ENCODE peak calls at places on chromosomes 12 and 14, in six cellular contexts. One of them, this sample, is unnamed.

GRCh38 chr12:112801055-112801454 is 9.5 kb downstream of the RPH3A start:
- DNase-seq in hippocampal formation: no peak
- DNase-seq in stimulated activated CD4-positive, alpha-beta T cell treated with anti-CD3 and anti-CD28 coated beads, Interleukin-2, amount 100 ng/mL, for 48 hours: no peak
- DNase-seq in AG08395: no peak
- DNase-seq in fibroblast of pulmonary artery: no peak
- DNase-seq in MCF 10A: no peak
- DNase-seq in this sample: no peak

GRCh38 chr12:31929140-31929526 is 30.1 kb upstream of the RESF1 start:
- DNase-seq in hippocampal formation: no peak
- DNase-seq in fibroblast of pulmonary artery: no peak
- DNase-seq in MCF 10A: no peak
- DNase-seq in AG08395: no peak
- DNase-seq in stimulated activated CD4-positive, alpha-beta T cell treated with anti-CD3 and anti-CD28 coated beads, Interleukin-2, amount 100 ng/mL, for 48 hours: no peak
- DNase-seq in this sample: no peak

GRCh38 chr14:72618424-72618823 is 275.5 kb downstream of the DPF3 start:
- DNase-seq in hippocampal formation: no peak
- DNase-seq in MCF 10A: no peak
- DNase-seq in stimulated activated CD4-positive, alpha-beta T cell treated with anti-CD3 and anti-CD28 coated beads, Interleukin-2, amount 100 ng/mL, for 48 hours: no peak
- DNase-seq in fibroblast of pulmonary artery: no peak
- DNase-seq in AG08395: no peak
- DNase-seq in this sample: no peak

GRCh38 chr12:103373088-103373523 is 122.7 kb downstream of the C12orf42 start:
- DNase-seq in fibroblast of pulmonary artery: no peak
- DNase-seq in hippocampal formation: no peak
- DNase-seq in AG08395: no peak
- DNase-seq in stimulated activated CD4-positive, alpha-beta T cell treated with anti-CD3 and anti-CD28 coated beads, Interleukin-2, amount 100 ng/mL, for 48 hours: no peak
- DNase-seq in MCF 10A: no peak
- DNase-seq in this sample: no peak

GRCh38 chr12:57196439-57196838 is 20.2 kb upstream of the NXPH4 start:
- DNase-seq in AG08395: no peak
- DNase-seq in hippocampal formation: no peak
- DNase-seq in fibroblast of pulmonary artery: no peak
- DNase-seq in stimulated activated CD4-positive, alpha-beta T cell treated with anti-CD3 and anti-CD28 coated beads, Interleukin-2, amount 100 ng/mL, for 48 hours: no peak
- DNase-seq in MCF 10A: no peak
- DNase-seq in this sample: no peak

GRCh38 chr12:29427964-29428363 is 47.0 kb upstream of the ERGIC2 start:
- DNase-seq in fibroblast of pulmonary artery: peak
- DNase-seq in hippocampal formation: no peak
- DNase-seq in MCF 10A: peak
- DNase-seq in AG08395: no peak
- DNase-seq in stimulated activated CD4-positive, alpha-beta T cell treated with anti-CD3 and anti-CD28 coated beads, Interleukin-2, amount 100 ng/mL, for 48 hours: no peak
- DNase-seq in this sample: peak

GRCh38 chr14:51290132-51290531 is 50.1 kb downstream of the TMX1 start:
- DNase-seq in stimulated activated CD4-positive, alpha-beta T cell treated with anti-CD3 and anti-CD28 coated beads, Interleukin-2, amount 100 ng/mL, for 48 hours: no peak
- DNase-seq in AG08395: no peak
- DNase-seq in fibroblast of pulmonary artery: no peak
- DNase-seq in hippocampal formation: no peak
- DNase-seq in MCF 10A: no peak
- DNase-seq in this sample: no peak

GRCh38 chr14:37051153-37051552 is 121.3 kb downstream of the SLC25A21 start:
- DNase-seq in fibroblast of pulmonary artery: no peak
- DNase-seq in stimulated activated CD4-positive, alpha-beta T cell treated with anti-CD3 and anti-CD28 coated beads, Interleukin-2, amount 100 ng/mL, for 48 hours: no peak
- DNase-seq in AG08395: no peak
- DNase-seq in hippocampal formation: no peak
- DNase-seq in MCF 10A: peak
- DNase-seq in this sample: no peak

This sample was measured in HCT116.